ENCODE peak calls at places on chromosomes 6 and 20, in ten cellular contexts. S, H, N, X, W, J, U, I, D and G are unnamed samples. For H3K4me1, the result is how much of the 10 kb centered on the place peaks cover.

GRCh38 chr6:22437665-22438064 is 131.7 kb upstream of the HDGFL1 start:
- DNase-seq in S (no peak), H (no peak), N (no peak), X (no peak), W (no peak), J (no peak), U (peak), I (no peak), D (no peak), G (no peak)

GRCh38 chr6:147787407-147787806 is 278.9 kb downstream of the SAMD5 start:
- DNase-seq in S (no peak), H (no peak), N (no peak), X (no peak), W (no peak), J (peak), U (no peak), I (no peak), D (no peak), G (no peak)

GRCh38 chr6:53301801-53302537 is 46.8 kb downstream of the ELOVL5 start:
- DNase-seq in S (no peak), H (no peak), N (no peak), X (no peak), W (no peak), J (peak), U (peak), I (no peak), D (peak), G (no peak)

GRCh38 chr6:134730013-134730412 is 219.9 kb downstream of the ALDH8A1 start:
- DNase-seq in S (peak), H (no peak), N (peak), X (peak), W (no peak), J (no peak), U (no peak), I (no peak), D (no peak), G (no peak)

GRCh38 chr6:22610127-22610526 is 40.8 kb downstream of the HDGFL1 start:
- DNase-seq in S (no peak), H (no peak), N (no peak), X (no peak), W (no peak), J (no peak), U (no peak), I (no peak), D (no peak), G (no peak)

GRCh38 chr20:23507346-23507745 is 16.4 kb downstream of the CST8 start:
- DNase-seq in S (peak), H (no peak), N (peak), X (no peak), W (no peak), J (peak), U (no peak), I (no peak), D (no peak), G (no peak)

GRCh38 chr20:1973921-1974440 is 19.9 kb downstream of the PDYN start:
- DNase-seq in S (no peak), H (no peak), N (peak), X (no peak), W (no peak), J (no peak), U (no peak), I (no peak), D (no peak), G (no peak)

GRCh38 chr6:137497722-137498463 is 3.7 kb upstream of the OLIG3 start:
- DNase-seq in S (no peak), H (no peak), N (peak), X (no peak), W (no peak), J (no peak), U (no peak), I (no peak), D (no peak), G (no peak)

GRCh38 chr20:13788167-13788834 is 3.5 kb downstream of the NDUFAF5 start:
- DNase-seq in S (peak), H (peak), N (peak), X (peak), W (peak), J (peak), U (peak), I (peak), D (peak), G (peak)

GRCh38 chr6:158708239-158708638 is 58.4 kb downstream of the SYTL3 start:
- DNase-seq in S (peak), H (no peak), N (peak), X (no peak), W (no peak), J (no peak), U (peak), I (no peak), D (peak), G (no peak)

GRCh38 chr20:62741191-62741676 is 32.6 kb downstream of the NTSR1 start:
- DNase-seq in S (peak), H (no peak), N (peak), X (peak), W (no peak), J (no peak), U (peak), I (no peak), D (peak), G (peak)

GRCh38 chr6:1832844-1833787 is 223.4 kb downstream of the FOXC1 start:
- DNase-seq in S (no peak), H (no peak), N (no peak), X (no peak), W (no peak), J (peak), U (peak), I (no peak), D (peak), G (no peak)

GRCh38 chr6:40510442-40510841 is 76.7 kb downstream of the LRFN2 start:
- DNase-seq in S (no peak), H (no peak), N (no peak), X (no peak), W (no peak), J (no peak), U (no peak), I (no peak), D (no peak), G (no peak)

GRCh38 chr20:64077876-64078551 is 1.3 kb downstream of the RGS19 start:
- DNase-seq in S (no peak), H (no peak), N (peak), X (no peak), W (no peak), J (no peak), U (no peak), I (peak), D (no peak), G (no peak)

GRCh38 chr6:14216931-14217684 is 99.5 kb downstream of the CD83 start:
- DNase-seq in S (no peak), H (no peak), N (no peak), X (no peak), W (no peak), J (no peak), U (peak), I (no peak), D (no peak), G (peak)

GRCh38 chr6:119147101-119148053 is 68.9 kb upstream of the FAM184A start:
- DNase-seq in S (peak), H (peak), N (no peak), X (no peak), W (peak), J (peak), U (peak), I (peak), D (peak), G (peak)

GRCh38 chr6:25014806-25015560 is 79.2 kb upstream of the RIPOR2 start:
- DNase-seq in S (peak), H (peak), N (no peak), X (no peak), W (no peak), J (no peak), U (peak), I (no peak), D (peak), G (peak)

GRCh38 chr6:155782320-155782730 is 326.7 kb upstream of the NOX3 start:
- DNase-seq in S (no peak), H (no peak), N (no peak), X (no peak), W (peak), J (no peak), U (peak), I (no peak), D (peak), G (peak)

GRCh38 chr6:168256940-168257339 is 62.6 kb downstream of the DACT2 start:
- DNase-seq in S (no peak), H (no peak), N (no peak), X (no peak), W (no peak), J (no peak), U (no peak), I (no peak), D (no peak), G (no peak)

GRCh38 chr20:47546184-47547033 is 44.7 kb downstream of the NCOA3 start:
- DNase-seq in S (no peak), H (no peak), N (no peak), X (no peak), W (no peak), J (no peak), U (peak), I (no peak), D (peak), G (peak)
- H3K9ac ChIP-seq in S (no peak), H (no peak), N (no peak), X (no peak), W (no peak), J (no peak), U (no peak), I (no peak), D (no peak), G (no peak)

GRCh38 chr20:32062776-32063170 is 10.7 kb downstream of the HCK start:
- DNase-seq in S (no peak), H (no peak), N (no peak), X (no peak), W (no peak), J (no peak), U (no peak), I (no peak), D (no peak), G (no peak)
- H3K4me3 ChIP-seq in S (no peak), H (no peak), N (no peak), X (no peak), W (no peak), J (no peak), U (no peak), I (no peak), D (no peak), G (no peak)

DNA sequence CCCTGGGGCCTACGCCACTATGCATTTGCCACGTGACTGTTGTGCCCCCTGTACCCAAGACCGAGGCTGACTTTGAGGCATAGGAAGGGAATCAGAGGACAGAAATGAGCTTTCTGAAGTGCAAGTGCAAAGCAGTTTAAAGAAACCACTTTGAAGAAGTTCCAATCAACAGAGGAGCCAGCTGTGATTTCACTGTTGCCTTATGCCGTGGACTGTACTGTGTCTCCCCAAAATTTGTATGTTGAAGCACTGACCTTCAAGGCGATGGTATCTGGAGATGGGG is 111.1 kb downstream of the JPH2 start:
- DNase-seq in S (no peak), H (no peak), N (no peak), X (no peak), W (no peak), J (no peak), U (no peak), I (no peak), D (no peak), G (no peak)
- H3K4me1 ChIP-seq in S (under half), H (under half), N (under half), X (under half), W (under half), J (under half), U (under half), I (under half), D (under half), G (under half)

GRCh38 chr20:53736122-53736756 is 142.6 kb upstream of the ZNF217 start:
- DNase-seq in S (no peak), H (no peak), N (no peak), X (no peak), W (no peak), J (peak), U (peak), I (no peak), D (no peak), G (peak)
- H3K9ac ChIP-seq in S (no peak), H (no peak), N (peak), X (no peak), W (no peak), J (peak), U (no peak), I (peak), D (no peak), G (peak)

GRCh38 chr6:12279322-12280098 is 10.7 kb upstream of the EDN1 start:
- DNase-seq in S (no peak), H (no peak), N (no peak), X (no peak), W (no peak), J (no peak), U (no peak), I (no peak), D (peak), G (peak)
- H3K4me3 ChIP-seq in S (no peak), H (no peak), N (no peak), X (no peak), W (no peak), J (no peak), U (no peak), I (no peak), D (no peak), G (peak)

GRCh38 chr6:151389640-151390275 is 1.6 kb downstream of the ZBTB2 start:
- DNase-seq in S (peak), H (peak), N (no peak), X (no peak), W (no peak), J (peak), U (peak), I (peak), D (peak), G (peak)
- H3K4me1 ChIP-seq in S (under half), H (under half), N (under half), X (under half), W (under half), J (under half), U (under half), I (under half), D (under half), G (under half)

DNA sequence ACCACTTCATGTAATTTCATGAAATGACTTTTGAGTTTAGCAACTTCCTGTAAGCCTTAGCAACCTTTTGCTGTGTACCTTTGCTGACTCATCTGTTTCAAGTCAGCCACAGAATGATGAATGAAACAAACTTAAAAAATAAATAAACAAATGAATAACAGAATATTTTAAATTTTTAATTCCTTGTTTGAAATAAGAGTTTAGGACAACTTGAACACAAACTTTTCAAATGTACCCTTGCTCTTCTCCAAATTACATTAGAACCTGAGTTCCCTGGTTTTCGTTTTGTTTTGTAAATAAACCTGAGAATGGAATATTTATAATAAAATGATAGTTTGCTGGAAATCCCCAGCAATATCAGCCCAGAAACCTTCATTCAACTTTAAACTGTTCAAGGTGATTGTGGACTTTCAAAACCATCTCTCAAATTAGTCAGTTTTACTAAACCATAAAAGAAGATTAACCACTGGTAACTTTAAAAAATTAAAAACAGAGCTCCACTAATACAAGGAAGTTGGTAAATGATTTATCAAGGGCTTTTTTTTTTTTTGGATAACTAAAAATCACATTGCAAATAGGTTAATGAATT is 10.1 kb downstream of the MBOAT1 start:
- DNase-seq in S (peak), H (peak), N (no peak), X (no peak), W (no peak), J (peak), U (peak), I (peak), D (peak), G (peak)
- H3K9ac ChIP-seq in S (no peak), H (no peak), N (no peak), X (no peak), W (no peak), J (no peak), U (no peak), I (peak), D (no peak), G (no peak)